ENCODE peak calls at places on chromosomes 16 and 17, in six cellular contexts. W is fibroblast of lung; P is effector memory CD4-positive, alpha-beta T cell; Q is mucosa of descending colon; V is cardiac muscle cell; M is tibial artery. U is an unnamed sample. For H3K9me3 and H3K36me3, the result is how much of the 10 kb centered on the place peaks cover.

GRCh38 chr17:38906429-38907172 is 18.8 kb upstream of the LASP1NB start:
- DNase-seq in W (no peak), P (no peak), Q (peak), V (no peak), M (no peak), U (no peak)

GRCh38 chr16:87642491-87642890 is 40.2 kb downstream of the JPH3 start:
- DNase-seq in W (no peak), P (no peak), Q (no peak), V (no peak), M (no peak), U (no peak)

GRCh38 chr17:51666971-51667721 is 406.8 kb downstream of the UTP18 start:
- DNase-seq in W (no peak), P (no peak), Q (no peak), V (no peak), M (no peak), U (no peak)

GRCh38 chr17:80871341-80871740 is 120.3 kb upstream of the CHMP6 start:
- DNase-seq in W (no peak), P (no peak), Q (peak), V (no peak), M (no peak), U (no peak)

GRCh38 chr17:42623732-42624596 is 14.5 kb downstream of the TUBG1 start:
- DNase-seq in W (peak), P (no peak), Q (no peak), V (no peak), M (no peak), U (peak)

GRCh38 chr16:1306344-1306743 is 3.1 kb upstream of the UBE2I start:
- DNase-seq in W (no peak), P (no peak), Q (no peak), V (no peak), M (no peak), U (no peak)

GRCh38 chr17:43443381-43443780 is 40.4 kb upstream of the DHX8 start:
- DNase-seq in W (no peak), P (no peak), Q (no peak), V (no peak), M (no peak), U (no peak)

GRCh38 chr17:79835953-79836951 is 3.0 kb downstream of the CBX4 start:
- DNase-seq in W (no peak), P (no peak), Q (peak), V (peak), M (no peak), U (peak)

GRCh38 chr16:79347176-79347715 is 253.3 kb downstream of the MAF start:
- DNase-seq in W (no peak), P (no peak), Q (no peak), V (no peak), M (no peak), U (no peak)

GRCh38 chr16:50704245-50704644 is 10.8 kb downstream of the NOD2 start:
- DNase-seq in W (no peak), P (no peak), Q (no peak), V (no peak), M (no peak), U (no peak)

GRCh38 chr17:49514374-49514738 is 19.3 kb downstream of the NGFR start:
- DNase-seq in W (no peak), P (no peak), Q (no peak), V (peak), M (peak), U (no peak)

DNA sequence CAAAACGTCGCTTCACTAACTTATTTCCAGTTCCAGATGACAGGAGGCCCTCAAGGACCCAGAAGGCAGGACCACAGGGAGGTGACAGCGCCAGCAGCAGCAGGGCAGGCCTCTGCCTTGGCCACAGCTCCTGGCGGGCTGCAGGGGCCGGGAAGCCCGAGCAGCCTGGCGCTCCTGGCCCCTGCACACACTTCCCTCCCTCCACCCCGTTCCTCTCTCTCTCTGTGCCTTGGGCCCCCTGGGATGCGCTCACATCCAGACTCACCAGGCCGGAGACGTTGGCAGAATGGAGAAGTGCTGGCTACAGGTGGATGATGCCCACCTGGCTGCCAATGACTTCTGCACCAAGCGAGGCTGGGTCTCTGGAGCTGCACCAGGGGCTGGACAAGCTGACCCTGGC is 12.7 kb downstream of the ZNF594 start:
- DNase-seq in W (no peak), P (no peak), Q (no peak), V (no peak), M (no peak), U (no peak)
- H3K9me3 ChIP-seq in W (under half), P (half or more), Q (half or more), V (under half), M (half or more), U (under half)

GRCh38 chr17:37598145-37598544 is 11.1 kb downstream of the SYNRG start:
- DNase-seq in W (no peak), P (no peak), Q (no peak), V (no peak), M (no peak), U (no peak)

DNA sequence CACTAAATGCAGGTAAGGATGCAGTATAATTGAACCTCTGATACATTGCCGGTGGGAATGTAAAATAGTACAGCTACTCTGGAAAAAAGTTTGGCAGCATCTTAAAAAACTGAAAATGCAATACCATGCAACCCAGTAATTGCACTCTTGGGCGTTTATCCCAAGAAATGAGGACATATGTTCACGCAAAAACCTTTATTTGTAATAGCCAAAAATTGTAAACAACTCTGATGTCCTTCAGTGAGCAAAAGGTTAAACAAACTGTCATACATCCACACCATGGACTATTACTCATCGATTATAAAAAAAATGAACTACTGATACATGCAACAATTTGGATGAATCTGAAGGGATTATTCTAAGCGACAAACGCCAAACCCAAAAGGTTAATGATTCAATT is 16.9 kb downstream of the SYNRG start:
- DNase-seq in W (no peak), P (no peak), Q (no peak), V (no peak), M (no peak), U (no peak)
- H3K36me3 ChIP-seq in W (under half), P (under half), Q (under half), V (under half), M (under half), U (under half)

DNA sequence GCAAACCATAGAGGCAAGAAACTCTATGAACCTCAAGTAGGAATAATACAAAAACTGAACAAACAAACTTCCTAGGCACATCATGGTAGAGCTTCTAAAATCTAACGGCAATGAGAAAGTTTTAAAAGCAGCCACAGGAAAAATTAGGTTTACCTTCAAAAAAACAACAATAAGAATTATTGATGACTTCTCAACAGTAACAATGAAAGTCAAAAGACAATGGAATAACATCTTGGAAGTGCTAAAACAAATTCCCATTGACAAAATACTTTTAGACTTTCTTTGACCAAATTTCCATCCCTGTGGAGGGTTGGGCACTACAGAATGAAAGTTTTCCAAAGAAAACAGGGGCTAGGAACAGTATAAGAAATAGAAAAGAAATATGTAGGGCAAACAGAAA is 222.9 kb upstream of the ERCC4 start:
- DNase-seq in W (no peak), P (no peak), Q (no peak), V (no peak), M (no peak), U (no peak)
- H3K9me3 ChIP-seq in W (under half), P (under half), Q (under half), V (under half), M (under half), U (under half)

GRCh38 chr17:73170324-73170723 is 5.5 kb downstream of the SSTR2 start:
- DNase-seq in W (no peak), P (no peak), Q (no peak), V (no peak), M (no peak), U (no peak)

GRCh38 chr17:73172252-73172651 is 7.4 kb downstream of the SSTR2 start:
- DNase-seq in W (no peak), P (no peak), Q (no peak), V (no peak), M (no peak), U (no peak)

GRCh38 chr17:73174126-73174525 is 9.3 kb downstream of the SSTR2 start:
- DNase-seq in W (no peak), P (no peak), Q (no peak), V (no peak), M (peak), U (no peak)

GRCh38 chr17:73168667-73169066 is 3.9 kb downstream of the SSTR2 start:
- DNase-seq in W (no peak), P (no peak), Q (no peak), V (no peak), M (no peak), U (no peak)

GRCh38 chr17:73170921-73171320 is 6.1 kb downstream of the SSTR2 start:
- DNase-seq in W (no peak), P (no peak), Q (no peak), V (no peak), M (no peak), U (no peak)
- H3K36me3 ChIP-seq in W (under half), P (under half), Q (under half), V (under half), M (under half), U (under half)

GRCh38 chr16:3305109-3306068 is at the start of the genes TIGD7 and ZNF75A:
- DNase-seq in W (peak), P (peak), Q (peak), V (peak), M (peak), U (peak)

GRCh38 chr16:3304370-3304769 is 860 bp downstream of the TIGD7 start:
- DNase-seq in W (no peak), P (no peak), Q (no peak), V (no peak), M (no peak), U (no peak)

GRCh38 chr16:3311496-3311895 is 6.2 kb downstream of the ZNF75A start:
- DNase-seq in W (no peak), P (no peak), Q (no peak), V (no peak), M (no peak), U (no peak)

GRCh38 chr16:3306078-3306477 is 781 bp downstream of the ZNF75A start:
- DNase-seq in W (no peak), P (no peak), Q (no peak), V (no peak), M (no peak), U (no peak)
- H3K9me3 ChIP-seq in W (under half), P (under half), Q (half or more), V (under half), M (under half), U (under half)

DNA sequence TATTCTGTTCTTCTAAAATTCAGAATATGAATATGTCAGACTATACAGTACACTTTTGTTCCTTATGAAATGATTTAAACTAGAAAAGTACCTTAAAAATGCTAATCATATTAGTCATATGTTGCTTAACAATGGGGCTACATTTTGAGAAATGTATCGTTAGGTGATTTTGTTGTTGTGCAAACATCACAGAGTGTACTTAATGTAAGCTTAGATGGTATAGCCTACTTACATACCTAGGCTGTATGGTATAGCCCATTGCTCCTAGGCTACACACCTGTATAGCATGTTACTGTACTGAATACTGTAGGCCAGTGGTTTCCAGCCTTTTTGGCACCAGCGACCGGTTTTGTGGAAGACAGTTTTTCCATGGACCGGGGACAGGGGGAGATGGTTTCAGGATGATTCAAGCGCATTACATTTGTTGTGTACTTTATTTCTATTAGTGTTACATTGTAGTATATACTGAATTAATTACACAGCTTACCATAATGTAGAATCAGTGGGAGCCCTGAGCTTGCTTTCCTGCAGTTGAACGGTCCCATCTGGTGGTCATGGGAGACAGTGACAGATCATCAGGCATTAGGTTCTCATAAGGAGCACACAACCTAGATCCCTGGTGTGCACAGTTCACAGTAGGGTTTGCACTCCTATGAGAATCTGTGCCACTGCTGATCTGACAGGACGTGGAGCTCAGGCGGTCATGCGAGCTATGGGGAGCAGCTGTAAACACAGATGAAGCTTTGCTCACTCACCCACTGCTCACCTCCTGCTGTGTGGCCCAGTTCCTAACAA is 35.0 kb upstream of the MRC2 start:
- DNase-seq in W (peak), P (no peak), Q (no peak), V (no peak), M (no peak), U (no peak)
- H3K36me3 ChIP-seq in W (under half), P (under half), Q (under half), V (under half), M (under half), U (under half)

DNA sequence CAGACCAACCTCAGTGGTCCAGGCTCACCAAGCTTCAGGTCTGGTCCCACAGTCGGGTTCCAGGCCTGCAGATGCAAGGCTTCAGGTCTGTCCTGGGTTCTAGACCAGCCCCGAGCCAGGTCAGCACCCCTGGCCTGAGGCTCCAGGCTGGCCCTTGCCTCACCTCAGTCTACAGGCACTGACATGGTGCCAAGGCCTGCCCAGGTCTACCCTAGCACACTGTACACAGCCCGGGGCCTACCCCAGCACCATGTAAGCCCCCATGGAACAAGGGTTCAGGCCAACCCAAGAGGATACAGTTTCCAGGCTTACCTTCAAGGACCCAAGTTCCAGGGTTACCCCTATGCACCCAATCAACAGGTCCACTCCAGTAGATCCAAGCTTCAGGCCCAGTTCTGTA is 26.8 kb downstream of the ZFP1 start:
- DNase-seq in W (no peak), P (no peak), Q (no peak), V (no peak), M (no peak), U (no peak)
- H3K9me3 ChIP-seq in W (under half), P (under half), Q (half or more), V (under half), M (under half), U (under half)

GRCh38 chr16:11844499-11844898 is 6.8 kb downstream of the RSL1D1 start:
- DNase-seq in W (no peak), P (no peak), Q (no peak), V (no peak), M (peak), U (no peak)

GRCh38 chr16:11843206-11843605 is 8.1 kb downstream of the RSL1D1 start:
- DNase-seq in W (no peak), P (no peak), Q (no peak), V (no peak), M (peak), U (no peak)

GRCh38 chr16:11841026-11841425 is 10.3 kb downstream of the RSL1D1 start:
- DNase-seq in W (no peak), P (no peak), Q (no peak), V (no peak), M (peak), U (no peak)

GRCh38 chr16:11848842-11849241 is 2.5 kb downstream of the RSL1D1 start:
- DNase-seq in W (peak), P (no peak), Q (no peak), V (no peak), M (no peak), U (no peak)

GRCh38 chr16:11843861-11844260 is 7.5 kb downstream of the RSL1D1 start:
- DNase-seq in W (no peak), P (no peak), Q (no peak), V (no peak), M (peak), U (no peak)
- H3K36me3 ChIP-seq in W (under half), P (half or more), Q (under half), V (half or more), M (half or more), U (under half)

DNA sequence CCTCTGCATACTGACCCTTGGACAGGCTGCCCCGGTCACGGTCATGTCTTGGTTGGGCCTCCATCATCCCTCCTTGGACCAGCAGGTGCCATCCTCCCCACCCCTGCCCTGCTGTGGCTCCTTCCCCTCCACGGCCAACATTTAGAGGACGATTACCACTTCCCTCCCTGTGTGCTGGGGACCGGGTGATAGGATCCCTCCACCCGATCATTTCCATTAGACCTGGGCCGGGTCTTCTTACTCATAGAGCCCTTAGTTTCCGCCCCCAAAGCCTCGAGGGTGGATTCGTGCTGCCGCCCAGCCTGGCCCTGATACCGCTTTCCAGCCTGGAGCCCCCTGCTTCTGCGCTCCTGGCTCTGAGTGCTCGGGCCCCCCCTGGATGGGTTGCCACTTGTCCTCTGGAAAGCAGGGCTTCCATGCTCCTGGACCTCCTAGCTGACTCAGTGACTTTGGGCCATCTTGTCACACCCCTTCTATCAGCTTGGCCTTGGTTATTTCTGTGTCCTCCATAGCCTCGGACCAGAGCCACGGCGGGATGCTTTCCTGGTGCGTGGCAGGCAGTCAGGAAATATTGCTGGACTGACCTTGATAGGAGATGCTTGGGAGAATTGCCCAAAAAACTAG is 171.4 kb downstream of the SEC14L1 start:
- DNase-seq in W (no peak), P (no peak), Q (peak), V (no peak), M (no peak), U (no peak)
- H3K9me3 ChIP-seq in W (under half), P (under half), Q (under half), V (under half), M (under half), U (under half)

U was measured in small intestine.